ENCODE peak calls at places on chromosomes 5 and 9, in five cellular contexts. T, N, W, O and A are unnamed samples.

GRCh38 chr5:135813758-135814157 is 20.7 kb upstream of the SLC25A48 start:
- DNase-seq in T (no peak), N (no peak), W (no peak), O (peak; percentile 62), A (no peak)

GRCh38 chr9:93899609-93900435 is 55.3 kb downstream of the BARX1 start:
- DNase-seq in T (no peak), N (no peak), W (no peak), O (no peak), A (no peak)

GRCh38 chr5:135473956-135474670 is 22.0 kb upstream of the TIFAB start:
- DNase-seq in T (no peak), N (no peak), W (no peak), O (no peak), A (no peak)

GRCh38 chr9:134632329-134632728 is 9.3 kb upstream of the COL5A1 start:
- DNase-seq in T (no peak), N (no peak), W (no peak), O (no peak), A (no peak)

GRCh38 chr9:121277518-121278275 is 9.7 kb downstream of the GSN start:
- DNase-seq in T (peak; percentile 77), N (no peak), W (peak; percentile 76), O (no peak), A (no peak)

GRCh38 chr9:137959641-137960411 is 82.2 kb downstream of the CACNA1B start:
- DNase-seq in T (no peak), N (no peak), W (no peak), O (peak; percentile 59), A (no peak)

GRCh38 chr9:124284940-124285441 is 27.2 kb downstream of the NEK6 start:
- DNase-seq in T (peak; percentile 50), N (no peak), W (peak; percentile 40), O (peak; percentile 80), A (no peak)

GRCh38 chr9:82883436-82883835 is 179.5 kb downstream of the RASEF start:
- DNase-seq in T (no peak), N (no peak), W (no peak), O (no peak), A (no peak)

GRCh38 chr5:16806691-16807433 is 129.2 kb downstream of the MYO10 start:
- DNase-seq in T (peak; percentile 66), N (no peak), W (no peak), O (no peak), A (no peak)

GRCh38 chr5:131481569-131481968 is 153.5 kb downstream of the RAPGEF6 start:
- DNase-seq in T (peak; percentile 50), N (no peak), W (peak; percentile 17), O (no peak), A (no peak)

GRCh38 chr5:150780180-150780692 is 1.7 kb downstream of the SMIM3 start:
- DNase-seq in T (peak; percentile 79), N (no peak), W (peak; percentile 73), O (no peak), A (no peak)

GRCh38 chr5:108749130-108749861 is 1.6 kb downstream of the FER start:
- DNase-seq in T (no peak), N (no peak), W (peak; percentile 84), O (no peak), A (no peak)

GRCh38 chr9:99595796-99596195 is 225.9 kb upstream of the NR4A3 start:
- DNase-seq in T (no peak), N (no peak), W (no peak), O (no peak), A (no peak)

GRCh38 chr9:137813651-137814415 is 63.7 kb upstream of the CACNA1B start:
- DNase-seq in T (no peak), N (no peak), W (no peak), O (peak; percentile 44), A (no peak)

GRCh38 chr9:4318741-4319140 is 18.9 kb upstream of the GLIS3 start:
- DNase-seq in T (no peak), N (no peak), W (peak; percentile 39), O (no peak), A (no peak)

GRCh38 chr9:135622415-135623020 is 16.8 kb downstream of the GLT6D1 start:
- DNase-seq in T (no peak), N (no peak), W (no peak), O (no peak), A (no peak)

GRCh38 chr9:109967651-109968331 is 187.8 kb downstream of the PALM2AKAP2 start:
- DNase-seq in T (no peak), N (no peak), W (no peak), O (no peak), A (peak; percentile 9)

GRCh38 chr9:6506571-6506970 is 93.6 kb downstream of the UHRF2 start:
- DNase-seq in T (peak; percentile 48), N (no peak), W (peak; percentile 63), O (no peak), A (no peak)

GRCh38 chr5:172707285-172708182 is 63.5 kb downstream of the DUSP1 start:
- DNase-seq in T (peak; percentile 76), N (no peak), W (peak; percentile 88), O (peak; percentile 76), A (no peak)

GRCh38 chr5:61496406-61497307 is 164.6 kb downstream of the ZSWIM6 start:
- DNase-seq in T (no peak), N (no peak), W (peak; percentile 11), O (peak; percentile 11), A (no peak)

GRCh38 chr5:75640395-75640794 is 29.1 kb downstream of the ANKDD1B start:
- DNase-seq in T (peak; percentile 78), N (no peak), W (peak; percentile 88), O (no peak), A (no peak)

GRCh38 chr9:116791314-116791713 is 104.2 kb downstream of the TRIM32 start:
- DNase-seq in T (peak; percentile 64), N (no peak), W (no peak), O (no peak), A (no peak)

GRCh38 chr9:116405321-116405720 is 251.7 kb downstream of the PAPPA start:
- DNase-seq in T (no peak), N (no peak), W (no peak), O (no peak), A (no peak)

GRCh38 chr9:98538626-98539031 is 170.1 kb downstream of the GABBR2 start:
- DNase-seq in T (peak; percentile 25), N (no peak), W (peak; percentile 64), O (no peak), A (no peak)

GRCh38 chr9:115882911-115883310 is 270.7 kb upstream of the PAPPA start:
- DNase-seq in T (peak; percentile 21), N (no peak), W (peak; percentile 54), O (no peak), A (no peak)

GRCh38 chr5:36607838-36608783 is 1.7 kb downstream of the SLC1A3 start:
- DNase-seq in T (no peak), N (no peak), W (peak; percentile 68), O (no peak), A (no peak)

GRCh38 chr5:109865636-109866035 is 175.9 kb downstream of the MAN2A1 start:
- DNase-seq in T (peak; percentile 98), N (no peak), W (peak; percentile 88), O (no peak), A (no peak)

DNA sequence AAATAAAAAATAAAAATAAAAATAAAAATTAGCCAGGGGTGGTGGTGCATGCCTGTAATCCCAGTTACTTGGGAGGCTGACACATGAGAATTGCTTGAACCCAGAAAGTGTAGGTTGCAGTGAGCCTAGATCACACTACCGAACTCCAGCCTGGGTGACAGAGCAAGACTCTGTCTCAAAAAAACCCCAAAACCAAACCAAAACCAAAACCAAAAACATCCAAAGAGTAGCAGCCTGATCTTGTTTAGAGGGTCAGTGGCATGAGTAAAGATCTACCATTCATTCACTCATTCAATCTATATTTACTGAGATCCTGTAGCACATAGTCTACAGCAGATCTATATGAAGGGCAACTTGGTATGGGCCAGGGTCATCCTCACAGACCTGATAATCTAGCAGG is 202.4 kb downstream of the MAPKAP1 start:
- DNase-seq in T (no peak), N (no peak), W (no peak), O (no peak), A (no peak)
- H3K27ac ChIP-seq in T (no peak overlapping the region), N (no peak overlapping the region), W (no peak overlapping the region), O (no peak overlapping the region), A (no peak overlapping the region)

GRCh38 chr5:116550082-116550481 is 24.5 kb downstream of the SEMA6A start:
- DNase-seq in T (no peak), N (no peak), W (no peak), O (no peak), A (no peak)

GRCh38 chr5:116554764-116555163 is 19.9 kb downstream of the SEMA6A start:
- DNase-seq in T (no peak), N (no peak), W (no peak), O (no peak), A (no peak)

GRCh38 chr5:116559239-116559638 is 15.4 kb downstream of the SEMA6A start:
- DNase-seq in T (no peak), N (no peak), W (no peak), O (no peak), A (no peak)

GRCh38 chr5:116557669-116558271 is 16.9 kb downstream of the SEMA6A start:
- DNase-seq in T (peak; percentile 8), N (no peak), W (peak; percentile 41), O (no peak), A (no peak)

GRCh38 chr5:116553366-116553765 is 21.3 kb downstream of the SEMA6A start:
- DNase-seq in T (no peak), N (no peak), W (no peak), O (no peak), A (no peak)
- H3K4me3 ChIP-seq in T (no peak overlapping the region), N (no peak overlapping the region), W (no peak overlapping the region), O (no peak overlapping the region), A (no peak overlapping the region)

DNA sequence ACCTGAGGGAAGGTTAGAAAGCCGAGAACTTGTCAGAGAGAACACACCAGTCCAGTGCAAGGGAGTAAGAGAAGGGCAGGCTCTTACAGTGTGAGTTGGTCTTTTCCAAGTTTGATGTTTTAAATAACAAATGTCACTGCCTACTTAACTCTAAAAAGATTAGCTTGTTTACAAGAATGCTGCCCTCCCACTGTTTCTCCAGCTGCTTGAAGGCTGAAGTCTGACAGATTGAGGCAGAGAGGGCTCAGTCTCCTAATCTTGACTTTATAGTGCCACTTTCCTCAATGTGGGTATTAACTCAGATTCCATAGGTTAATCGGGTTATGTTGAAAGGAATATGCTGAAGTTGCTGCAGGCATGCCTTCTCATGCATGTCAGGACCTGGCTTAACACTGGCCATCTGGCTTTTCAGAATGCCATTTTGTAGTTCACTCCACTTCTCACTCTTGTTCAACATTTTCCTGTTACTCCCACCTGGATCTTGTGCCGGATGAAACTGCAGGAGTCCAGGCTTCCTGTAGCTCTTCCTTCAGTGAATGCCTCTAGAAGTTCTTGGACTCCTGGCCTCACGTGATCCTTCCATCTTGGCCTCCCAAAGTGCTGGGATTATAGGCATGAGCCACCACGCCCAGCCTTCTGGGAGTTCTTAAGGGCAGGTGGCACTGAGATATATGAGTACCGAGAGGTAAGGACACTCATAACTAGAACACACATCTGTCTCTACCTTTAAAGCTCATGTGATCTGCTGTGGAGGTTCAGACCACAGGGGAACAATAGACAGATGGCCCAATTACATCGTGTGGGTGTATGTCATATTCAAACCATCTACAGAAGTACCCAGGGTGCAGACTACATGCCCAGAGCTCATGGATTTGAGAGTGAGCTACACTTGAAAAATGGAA is 249.7 kb downstream of the ARHGAP26 start:
- DNase-seq in T (no peak), N (no peak), W (no peak), O (no peak), A (no peak)
- H3K27ac ChIP-seq in T (no peak overlapping the region), N (no peak overlapping the region), W (no peak overlapping the region), O (no peak overlapping the region), A (no peak overlapping the region)

DNA sequence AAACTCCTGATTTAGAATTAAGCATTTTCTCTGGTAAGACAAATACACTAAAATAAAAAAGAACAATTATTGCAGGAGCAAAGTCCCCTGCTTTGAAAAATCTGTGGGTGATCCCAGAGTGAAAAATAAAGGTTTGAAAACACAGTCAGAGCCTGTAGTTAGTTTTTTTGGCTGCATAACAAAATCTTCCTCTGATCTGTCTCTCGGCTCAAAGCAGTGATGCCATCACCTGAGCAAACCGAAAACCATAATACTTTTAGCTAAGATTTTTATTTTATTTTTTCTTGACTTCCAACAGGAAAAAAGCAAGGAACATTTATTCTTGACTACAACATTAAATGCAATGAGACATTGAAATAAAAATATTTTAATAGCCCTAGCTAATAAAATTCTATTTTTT is 1.2 kb downstream of the CDH18 start:
- DNase-seq in T (no peak), N (no peak), W (no peak), O (no peak), A (no peak)
- H3K4me3 ChIP-seq in T (no peak overlapping the region), N (no peak overlapping the region), W (no peak overlapping the region), O (no peak overlapping the region), A (no peak overlapping the region)